ENCODE peak calls at places on chromosomes 2 and 18, in ten cellular contexts. One of them, this sample, is unnamed.
A peak's percentile ranks its signal among the peaks of the same experiment; 100 is the strongest.

GRCh38 chr2:144660518-144661316 is 140.8 kb upstream of the ZEB2 start:
- DNase-seq in chondrocyte: no peak
- DNase-seq in body of pancreas: peak; percentile 36
- DNase-seq in astrocyte of the spinal cord: peak; percentile 41
- DNase-seq in B cell: no peak
- DNase-seq in fibroblast of lung: peak; percentile 40
- DNase-seq in HCT116: no peak
- DNase-seq in left lung: no peak
- DNase-seq in upper lobe of right lung: no peak
- DNase-seq in GM20000: no peak
- DNase-seq in this sample: no peak

GRCh38 chr18:75280427-75281280 is 70.1 kb downstream of the TSHZ1 start:
- DNase-seq in chondrocyte: no peak
- DNase-seq in body of pancreas: no peak
- DNase-seq in astrocyte of the spinal cord: peak; percentile 7
- DNase-seq in B cell: no peak
- DNase-seq in fibroblast of lung: peak; percentile 14
- DNase-seq in HCT116: no peak
- DNase-seq in left lung: no peak
- DNase-seq in upper lobe of right lung: no peak
- DNase-seq in GM20000: no peak
- DNase-seq in this sample: no peak

GRCh38 chr2:37912056-37912455 is 13.0 kb upstream of the RMDN2 start:
- DNase-seq in chondrocyte: no peak
- DNase-seq in body of pancreas: no peak
- DNase-seq in astrocyte of the spinal cord: peak; percentile 49
- DNase-seq in B cell: no peak
- DNase-seq in fibroblast of lung: peak; percentile 60
- DNase-seq in HCT116: no peak
- DNase-seq in left lung: no peak
- DNase-seq in upper lobe of right lung: no peak
- DNase-seq in GM20000: no peak
- DNase-seq in this sample: no peak

GRCh38 chr18:11655605-11655932 is 33.5 kb upstream of the GNAL start:
- DNase-seq in chondrocyte: no peak
- DNase-seq in body of pancreas: no peak
- DNase-seq in astrocyte of the spinal cord: no peak
- DNase-seq in B cell: no peak
- DNase-seq in fibroblast of lung: no peak
- DNase-seq in HCT116: no peak
- DNase-seq in left lung: no peak
- DNase-seq in upper lobe of right lung: no peak
- DNase-seq in GM20000: no peak
- DNase-seq in this sample: no peak

GRCh38 chr18:12747530-12748315 is 44.9 kb downstream of the PSMG2 start:
- DNase-seq in chondrocyte: no peak
- DNase-seq in body of pancreas: no peak
- DNase-seq in astrocyte of the spinal cord: no peak
- DNase-seq in B cell: no peak
- DNase-seq in fibroblast of lung: peak; percentile 58
- DNase-seq in HCT116: no peak
- DNase-seq in left lung: no peak
- DNase-seq in upper lobe of right lung: no peak
- DNase-seq in GM20000: no peak
- DNase-seq in this sample: no peak

GRCh38 chr2:185780890-185781289 is 42.3 kb downstream of the FSIP2 start:
- DNase-seq in chondrocyte: no peak
- DNase-seq in body of pancreas: no peak
- DNase-seq in astrocyte of the spinal cord: no peak
- DNase-seq in B cell: no peak
- DNase-seq in fibroblast of lung: peak; percentile 1
- DNase-seq in HCT116: no peak
- DNase-seq in left lung: no peak
- DNase-seq in upper lobe of right lung: no peak
- DNase-seq in GM20000: no peak
- DNase-seq in this sample: no peak

GRCh38 chr18:57910817-57911216 is 107.7 kb upstream of the ATP8B1 start:
- DNase-seq in chondrocyte: no peak
- DNase-seq in body of pancreas: no peak
- DNase-seq in astrocyte of the spinal cord: no peak
- DNase-seq in B cell: no peak
- DNase-seq in fibroblast of lung: no peak
- DNase-seq in HCT116: no peak
- DNase-seq in left lung: no peak
- DNase-seq in upper lobe of right lung: no peak
- DNase-seq in GM20000: peak; percentile 31
- DNase-seq in this sample: no peak

GRCh38 chr2:197309369-197310231 is 980 bp downstream of the ANKRD44 start:
- DNase-seq in chondrocyte: no peak
- DNase-seq in body of pancreas: peak; percentile 49
- DNase-seq in astrocyte of the spinal cord: peak; percentile 6
- DNase-seq in B cell: peak; percentile 51
- DNase-seq in fibroblast of lung: no peak
- DNase-seq in HCT116: no peak
- DNase-seq in left lung: peak; percentile 52
- DNase-seq in upper lobe of right lung: peak; percentile 74
- DNase-seq in GM20000: peak; percentile 60
- DNase-seq in this sample: peak; percentile 49

GRCh38 chr2:28663359-28663758 is 88.3 kb upstream of the PPP1CB start:
- DNase-seq in chondrocyte: no peak
- DNase-seq in body of pancreas: no peak
- DNase-seq in astrocyte of the spinal cord: peak; percentile 67
- DNase-seq in B cell: no peak
- DNase-seq in fibroblast of lung: peak; percentile 65
- DNase-seq in HCT116: no peak
- DNase-seq in left lung: no peak
- DNase-seq in upper lobe of right lung: no peak
- DNase-seq in GM20000: no peak
- DNase-seq in this sample: no peak

GRCh38 chr18:1227025-1227424 is 322.4 kb downstream of the ADCYAP1 start:
- DNase-seq in chondrocyte: no peak
- DNase-seq in body of pancreas: no peak
- DNase-seq in astrocyte of the spinal cord: no peak
- DNase-seq in B cell: no peak
- DNase-seq in fibroblast of lung: no peak
- DNase-seq in HCT116: no peak
- DNase-seq in left lung: no peak
- DNase-seq in upper lobe of right lung: no peak
- DNase-seq in GM20000: no peak
- DNase-seq in this sample: no peak

GRCh38 chr2:69612197-69612596 is 31.3 kb downstream of the AAK1 start:
- DNase-seq in chondrocyte: no peak
- DNase-seq in body of pancreas: no peak
- DNase-seq in astrocyte of the spinal cord: no peak
- DNase-seq in B cell: no peak
- DNase-seq in fibroblast of lung: no peak
- DNase-seq in HCT116: no peak
- DNase-seq in left lung: no peak
- DNase-seq in upper lobe of right lung: no peak
- DNase-seq in GM20000: no peak
- DNase-seq in this sample: no peak

GRCh38 chr2:181984814-181985631 is 630 bp upstream of the PPP1R1C start:
- DNase-seq in chondrocyte: no peak
- DNase-seq in body of pancreas: no peak
- DNase-seq in astrocyte of the spinal cord: peak; percentile 6
- DNase-seq in B cell: no peak
- DNase-seq in fibroblast of lung: no peak
- DNase-seq in HCT116: no peak
- DNase-seq in left lung: no peak
- DNase-seq in upper lobe of right lung: no peak
- DNase-seq in GM20000: no peak
- DNase-seq in this sample: no peak

GRCh38 chr2:11364565-11364887 is 20.1 kb upstream of the ROCK2 start:
- DNase-seq in chondrocyte: no peak
- DNase-seq in body of pancreas: no peak
- DNase-seq in astrocyte of the spinal cord: no peak
- DNase-seq in B cell: no peak
- DNase-seq in fibroblast of lung: no peak
- DNase-seq in HCT116: no peak
- DNase-seq in left lung: no peak
- DNase-seq in upper lobe of right lung: no peak
- DNase-seq in GM20000: no peak
- DNase-seq in this sample: no peak

GRCh38 chr2:108553181-108553919 is 19.1 kb downstream of the LIMS1 start:
- DNase-seq in chondrocyte: no peak
- DNase-seq in body of pancreas: no peak
- DNase-seq in astrocyte of the spinal cord: no peak
- DNase-seq in B cell: no peak
- DNase-seq in fibroblast of lung: no peak
- DNase-seq in HCT116: no peak
- DNase-seq in left lung: no peak
- DNase-seq in upper lobe of right lung: no peak
- DNase-seq in GM20000: no peak
- DNase-seq in this sample: no peak

GRCh38 chr2:239249048-239249447 is 151.8 kb downstream of the HDAC4 start:
- DNase-seq in chondrocyte: no peak
- DNase-seq in body of pancreas: no peak
- DNase-seq in astrocyte of the spinal cord: no peak
- DNase-seq in B cell: no peak
- DNase-seq in fibroblast of lung: no peak
- DNase-seq in HCT116: no peak
- DNase-seq in left lung: no peak
- DNase-seq in upper lobe of right lung: no peak
- DNase-seq in GM20000: no peak
- DNase-seq in this sample: no peak

GRCh38 chr18:32929213-32929612 is 156.4 kb upstream of the KLHL14 start:
- DNase-seq in chondrocyte: no peak
- DNase-seq in body of pancreas: no peak
- DNase-seq in astrocyte of the spinal cord: no peak
- DNase-seq in B cell: no peak
- DNase-seq in fibroblast of lung: no peak
- DNase-seq in HCT116: no peak
- DNase-seq in left lung: no peak
- DNase-seq in upper lobe of right lung: no peak
- DNase-seq in GM20000: no peak
- DNase-seq in this sample: no peak

GRCh38 chr18:32934201-32934600 is 161.4 kb upstream of the KLHL14 start:
- DNase-seq in chondrocyte: no peak
- DNase-seq in body of pancreas: no peak
- DNase-seq in astrocyte of the spinal cord: no peak
- DNase-seq in B cell: no peak
- DNase-seq in fibroblast of lung: no peak
- DNase-seq in HCT116: no peak
- DNase-seq in left lung: no peak
- DNase-seq in upper lobe of right lung: no peak
- DNase-seq in GM20000: no peak
- DNase-seq in this sample: no peak

DNA sequence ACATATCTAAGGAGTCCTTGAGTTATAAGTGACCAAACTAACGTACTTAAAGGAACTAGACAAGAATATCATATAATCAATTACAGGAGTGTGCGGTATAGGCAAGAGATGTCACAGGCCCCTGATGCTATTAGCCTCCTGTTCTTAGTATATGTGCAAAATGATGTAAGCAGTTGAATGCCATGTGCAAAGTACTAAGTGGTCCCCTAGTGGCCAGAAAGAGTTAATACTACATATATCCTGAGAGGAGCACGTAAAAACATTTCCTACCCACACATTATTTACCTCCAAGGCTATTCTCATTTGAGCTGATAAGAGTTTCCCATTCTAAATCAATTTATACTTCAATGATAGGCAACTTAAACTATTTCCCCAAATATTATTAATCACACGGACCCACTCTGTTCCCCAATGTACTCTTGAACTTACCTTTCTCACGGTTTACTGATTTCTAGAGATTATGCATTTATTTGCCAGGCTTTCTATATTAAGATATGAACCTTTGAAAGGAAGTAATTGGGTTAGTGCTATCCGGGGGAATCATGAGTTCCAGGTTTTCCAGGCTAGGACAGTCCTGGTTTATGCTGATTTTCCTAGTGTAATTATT is 158.0 kb upstream of the KLHL14 start:
- DNase-seq in chondrocyte: no peak
- DNase-seq in body of pancreas: no peak
- DNase-seq in astrocyte of the spinal cord: peak; percentile 70
- DNase-seq in B cell: no peak
- DNase-seq in fibroblast of lung: peak; percentile 63
- DNase-seq in HCT116: peak; percentile 2
- DNase-seq in left lung: no peak
- DNase-seq in upper lobe of right lung: no peak
- DNase-seq in GM20000: peak; percentile 57
- DNase-seq in this sample: no peak
- TF ChIP-seq CTCF in chondrocyte: peak; percentile 81
- TF ChIP-seq CTCF in body of pancreas: peak; percentile 27
- TF ChIP-seq CTCF in astrocyte of the spinal cord: peak; percentile 74
- TF ChIP-seq CTCF in B cell: peak; percentile 80
- TF ChIP-seq CTCF in fibroblast of lung: peak; percentile 30
- TF ChIP-seq CTCF in HCT116: no peak
- TF ChIP-seq CTCF in left lung: no peak
- TF ChIP-seq CTCF in upper lobe of right lung: peak; percentile 32
- TF ChIP-seq CTCF in GM20000: peak; percentile 40
- TF ChIP-seq CTCF in this sample: no peak

GRCh38 chr2:84257871-84258270 is 201.2 kb downstream of the SUCLG1 start:
- DNase-seq in chondrocyte: no peak
- DNase-seq in body of pancreas: no peak
- DNase-seq in astrocyte of the spinal cord: no peak
- DNase-seq in B cell: no peak
- DNase-seq in fibroblast of lung: no peak
- DNase-seq in HCT116: no peak
- DNase-seq in left lung: no peak
- DNase-seq in upper lobe of right lung: no peak
- DNase-seq in GM20000: no peak
- DNase-seq in this sample: no peak
- TF ChIP-seq CTCF in chondrocyte: no peak
- TF ChIP-seq CTCF in body of pancreas: no peak
- TF ChIP-seq CTCF in astrocyte of the spinal cord: no peak
- TF ChIP-seq CTCF in B cell: no peak
- TF ChIP-seq CTCF in fibroblast of lung: no peak
- TF ChIP-seq CTCF in HCT116: peak; percentile 18
- TF ChIP-seq CTCF in left lung: no peak
- TF ChIP-seq CTCF in upper lobe of right lung: no peak
- TF ChIP-seq CTCF in GM20000: no peak
- TF ChIP-seq CTCF in this sample: no peak

GRCh38 chr2:15943378-15943851 is 3.1 kb downstream of the MYCN start:
- DNase-seq in chondrocyte: no peak
- DNase-seq in body of pancreas: no peak
- DNase-seq in astrocyte of the spinal cord: no peak
- DNase-seq in B cell: no peak
- DNase-seq in fibroblast of lung: no peak
- DNase-seq in HCT116: no peak
- DNase-seq in left lung: no peak
- DNase-seq in upper lobe of right lung: no peak
- DNase-seq in GM20000: peak; percentile 27
- DNase-seq in this sample: no peak
- TF ChIP-seq CTCF in chondrocyte: peak; percentile 68
- TF ChIP-seq CTCF in body of pancreas: no peak
- TF ChIP-seq CTCF in astrocyte of the spinal cord: no peak
- TF ChIP-seq CTCF in B cell: no peak
- TF ChIP-seq CTCF in fibroblast of lung: no peak
- TF ChIP-seq CTCF in HCT116: peak; percentile 12
- TF ChIP-seq CTCF in left lung: no peak
- TF ChIP-seq CTCF in upper lobe of right lung: peak; percentile 39
- TF ChIP-seq CTCF in GM20000: no peak
- TF ChIP-seq CTCF in this sample: no peak

DNA sequence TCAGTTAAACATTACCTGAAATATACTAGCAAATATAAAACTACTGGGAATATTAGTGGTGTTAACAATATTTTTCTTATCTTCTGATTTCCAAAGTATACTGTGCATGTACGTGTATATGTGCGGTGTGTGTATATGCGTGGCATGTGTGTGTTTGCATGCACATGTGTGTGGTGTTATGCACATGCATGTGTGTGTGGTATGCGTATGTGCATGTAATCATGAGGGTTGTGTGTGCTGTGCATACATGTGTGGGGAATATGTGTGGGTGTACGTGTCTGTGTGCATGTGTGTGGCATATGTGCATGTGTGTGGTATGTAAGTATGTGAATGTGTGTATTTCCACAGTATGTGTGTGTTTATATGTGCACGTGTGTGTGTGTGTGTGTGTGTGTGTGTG is 640.2 kb downstream of the TSN start:
- DNase-seq in chondrocyte: no peak
- DNase-seq in body of pancreas: no peak
- DNase-seq in astrocyte of the spinal cord: no peak
- DNase-seq in B cell: no peak
- DNase-seq in fibroblast of lung: no peak
- DNase-seq in HCT116: no peak
- DNase-seq in left lung: no peak
- DNase-seq in upper lobe of right lung: no peak
- DNase-seq in GM20000: no peak
- DNase-seq in this sample: no peak
- TF ChIP-seq CTCF in chondrocyte: no peak
- TF ChIP-seq CTCF in body of pancreas: no peak
- TF ChIP-seq CTCF in astrocyte of the spinal cord: no peak
- TF ChIP-seq CTCF in B cell: no peak
- TF ChIP-seq CTCF in fibroblast of lung: no peak
- TF ChIP-seq CTCF in HCT116: no peak
- TF ChIP-seq CTCF in left lung: no peak
- TF ChIP-seq CTCF in upper lobe of right lung: no peak
- TF ChIP-seq CTCF in GM20000: no peak
- TF ChIP-seq CTCF in this sample: no peak

This sample was measured in natural killer cell.